ENCODE peak calls at places on chromosomes 3 and 15, in seven cellular contexts. One of them, this sample, is unnamed.

GRCh38 chr3:38119802-38120689 is 16.9 kb downstream of the ACAA1 start:
- DNase-seq in lower lobe of right lung: no peak
- DNase-seq in AG09309: no peak
- DNase-seq in fibroblast of mammary gland: no peak
- DNase-seq in A549: no peak
- DNase-seq in endothelial cell: no peak
- DNase-seq in glutamatergic neuron: no peak
- DNase-seq in this sample: no peak

GRCh38 chr3:122025296-122025695 is 3.2 kb upstream of the ILDR1 start:
- DNase-seq in AG09309: no peak
- DNase-seq in endothelial cell: no peak
- DNase-seq in fibroblast of mammary gland: no peak
- DNase-seq in glutamatergic neuron: no peak
- DNase-seq in lower lobe of right lung: no peak
- DNase-seq in A549: no peak
- DNase-seq in this sample: no peak

GRCh38 chr3:98433764-98434163 is 29.2 kb upstream of the OR5K1 start:
- DNase-seq in A549: no peak
- DNase-seq in glutamatergic neuron: no peak
- DNase-seq in AG09309: no peak
- DNase-seq in endothelial cell: no peak
- DNase-seq in lower lobe of right lung: no peak
- DNase-seq in fibroblast of mammary gland: no peak
- DNase-seq in this sample: no peak

GRCh38 chr3:111980716-111981456 is 2.1 kb downstream of the ABHD10 start:
- DNase-seq in AG09309: no peak
- DNase-seq in lower lobe of right lung: no peak
- DNase-seq in A549: no peak
- DNase-seq in endothelial cell: no peak
- DNase-seq in glutamatergic neuron: no peak
- DNase-seq in fibroblast of mammary gland: no peak
- DNase-seq in this sample: no peak

GRCh38 chr3:104510091-104510860 is 856.4 kb upstream of the ALCAM start:
- DNase-seq in lower lobe of right lung: no peak
- DNase-seq in AG09309: no peak
- DNase-seq in glutamatergic neuron: no peak
- DNase-seq in fibroblast of mammary gland: no peak
- DNase-seq in endothelial cell: no peak
- DNase-seq in A549: no peak
- DNase-seq in this sample: no peak

GRCh38 chr15:27863000-27863399 is 236.1 kb downstream of the OCA2 start:
- DNase-seq in endothelial cell: no peak
- DNase-seq in glutamatergic neuron: no peak
- DNase-seq in AG09309: no peak
- DNase-seq in A549: no peak
- DNase-seq in fibroblast of mammary gland: no peak
- DNase-seq in lower lobe of right lung: no peak
- DNase-seq in this sample: no peak

GRCh38 chr3:58161435-58162398 is 49.1 kb downstream of the DNASE1L3 start:
- DNase-seq in A549: peak
- DNase-seq in fibroblast of mammary gland: peak
- DNase-seq in AG09309: peak
- DNase-seq in glutamatergic neuron: no peak
- DNase-seq in endothelial cell: no peak
- DNase-seq in lower lobe of right lung: no peak
- DNase-seq in this sample: no peak

GRCh38 chr3:129626744-129627349 is 20.4 kb upstream of the PLXND1 start:
- DNase-seq in endothelial cell: peak
- DNase-seq in glutamatergic neuron: peak
- DNase-seq in lower lobe of right lung: peak
- DNase-seq in AG09309: no peak
- DNase-seq in A549: peak
- DNase-seq in fibroblast of mammary gland: peak
- DNase-seq in this sample: peak

GRCh38 chr15:51223771-51224229 is 114.6 kb downstream of the CYP19A1 start:
- DNase-seq in glutamatergic neuron: no peak
- DNase-seq in A549: no peak
- DNase-seq in endothelial cell: no peak
- DNase-seq in lower lobe of right lung: no peak
- DNase-seq in AG09309: peak
- DNase-seq in fibroblast of mammary gland: peak
- DNase-seq in this sample: no peak

GRCh38 chr15:33963831-33964664 is 4.2 kb upstream of the CHRM5 start:
- DNase-seq in A549: peak
- DNase-seq in fibroblast of mammary gland: peak
- DNase-seq in lower lobe of right lung: no peak
- DNase-seq in AG09309: no peak
- DNase-seq in glutamatergic neuron: no peak
- DNase-seq in endothelial cell: no peak
- DNase-seq in this sample: no peak

GRCh38 chr3:41198950-41199865 is at the start of gene CTNNB1:
- DNase-seq in glutamatergic neuron: peak
- DNase-seq in A549: peak
- DNase-seq in AG09309: peak
- DNase-seq in endothelial cell: peak
- DNase-seq in lower lobe of right lung: peak
- DNase-seq in fibroblast of mammary gland: peak
- DNase-seq in this sample: peak

GRCh38 chr3:191005790-191006189 is 143.3 kb upstream of the GMNC start:
- DNase-seq in lower lobe of right lung: no peak
- DNase-seq in AG09309: no peak
- DNase-seq in glutamatergic neuron: no peak
- DNase-seq in A549: no peak
- DNase-seq in fibroblast of mammary gland: no peak
- DNase-seq in endothelial cell: no peak
- DNase-seq in this sample: no peak

GRCh38 chr15:47473857-47474256 is 243.4 kb upstream of the SEMA6D start:
- DNase-seq in A549: no peak
- DNase-seq in lower lobe of right lung: no peak
- DNase-seq in fibroblast of mammary gland: peak
- DNase-seq in AG09309: no peak
- DNase-seq in endothelial cell: no peak
- DNase-seq in glutamatergic neuron: no peak
- DNase-seq in this sample: no peak

GRCh38 chr3:33579843-33580242 is 138.2 kb downstream of the CLASP2 start:
- DNase-seq in fibroblast of mammary gland: no peak
- DNase-seq in AG09309: no peak
- DNase-seq in endothelial cell: no peak
- DNase-seq in lower lobe of right lung: no peak
- DNase-seq in glutamatergic neuron: no peak
- DNase-seq in A549: no peak
- DNase-seq in this sample: no peak

GRCh38 chr15:51405646-51406194 is 64.3 kb downstream of the GLDN start:
- DNase-seq in fibroblast of mammary gland: no peak
- DNase-seq in glutamatergic neuron: no peak
- DNase-seq in lower lobe of right lung: no peak
- DNase-seq in AG09309: no peak
- DNase-seq in endothelial cell: no peak
- DNase-seq in A549: no peak
- DNase-seq in this sample: no peak

GRCh38 chr3:27677554-27677953 is 44.6 kb downstream of the EOMES start:
- DNase-seq in fibroblast of mammary gland: peak
- DNase-seq in A549: peak
- DNase-seq in glutamatergic neuron: no peak
- DNase-seq in lower lobe of right lung: no peak
- DNase-seq in endothelial cell: no peak
- DNase-seq in AG09309: peak
- DNase-seq in this sample: no peak

GRCh38 chr3:9781978-9782575 is 10.2 kb downstream of the TADA3 start:
- DNase-seq in A549: no peak
- DNase-seq in endothelial cell: no peak
- DNase-seq in lower lobe of right lung: no peak
- DNase-seq in fibroblast of mammary gland: no peak
- DNase-seq in AG09309: no peak
- DNase-seq in glutamatergic neuron: no peak
- DNase-seq in this sample: no peak

DNA sequence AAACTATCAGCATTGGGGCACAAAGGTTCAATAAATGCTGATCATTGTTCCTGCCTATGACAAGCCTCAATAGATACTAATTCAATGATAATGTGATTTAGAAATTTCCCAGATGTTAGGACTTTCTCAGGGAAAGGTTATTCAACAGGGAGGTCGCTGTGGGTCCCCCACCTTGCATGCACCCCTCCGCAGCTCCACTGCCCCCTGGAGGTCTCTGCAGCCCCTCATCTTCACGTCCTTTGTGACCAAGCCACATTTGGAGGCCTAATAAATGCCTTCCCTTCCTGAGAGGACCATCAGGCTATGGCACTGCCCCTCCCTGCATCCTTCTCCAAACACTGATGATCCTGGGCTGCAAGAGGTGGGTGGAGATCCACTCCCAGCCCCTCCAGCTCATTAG is 50.2 kb downstream of the NOX5 start:
- DNase-seq in glutamatergic neuron: no peak
- DNase-seq in A549: no peak
- DNase-seq in AG09309: no peak
- DNase-seq in endothelial cell: no peak
- DNase-seq in lower lobe of right lung: no peak
- DNase-seq in fibroblast of mammary gland: no peak
- DNase-seq in this sample: no peak
- TF ChIP-seq CTCF in glutamatergic neuron: no peak
- TF ChIP-seq CTCF in A549: no peak
- TF ChIP-seq CTCF in AG09309: no peak
- TF ChIP-seq CTCF in endothelial cell: no peak
- TF ChIP-seq CTCF in lower lobe of right lung: no peak
- TF ChIP-seq CTCF in fibroblast of mammary gland: no peak
- TF ChIP-seq CTCF in this sample: no peak

GRCh38 chr15:31325976-31326728 is 483 bp upstream of the KLF13 start:
- DNase-seq in fibroblast of mammary gland: peak
- DNase-seq in A549: peak
- DNase-seq in glutamatergic neuron: peak
- DNase-seq in lower lobe of right lung: peak
- DNase-seq in AG09309: peak
- DNase-seq in endothelial cell: peak
- DNase-seq in this sample: peak
- TF ChIP-seq CTCF in fibroblast of mammary gland: no peak
- TF ChIP-seq CTCF in A549: no peak
- TF ChIP-seq CTCF in glutamatergic neuron: no peak
- TF ChIP-seq CTCF in lower lobe of right lung: no peak
- TF ChIP-seq CTCF in AG09309: no peak
- TF ChIP-seq CTCF in endothelial cell: no peak
- TF ChIP-seq CTCF in this sample: no peak

DNA sequence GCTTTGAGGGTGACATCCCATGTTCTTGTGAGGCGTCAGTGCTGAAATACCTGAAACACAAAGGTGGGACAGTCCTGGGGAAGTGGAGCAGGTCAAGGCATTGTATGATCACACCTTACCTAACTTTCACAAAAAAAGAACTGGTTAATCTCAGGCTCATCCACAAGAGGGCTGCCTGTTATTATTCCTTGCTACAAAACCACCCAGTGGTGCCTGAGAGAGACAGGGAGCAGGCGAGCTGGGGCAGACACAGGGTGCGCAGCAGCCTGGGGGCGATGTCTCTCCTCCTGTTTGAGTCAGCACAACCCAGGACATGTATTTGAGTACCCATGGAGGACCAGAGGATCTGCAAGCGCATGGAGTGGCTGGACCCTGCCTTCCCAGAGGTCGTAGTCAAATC is 316.8 kb upstream of the ATP10A start:
- DNase-seq in glutamatergic neuron: peak
- DNase-seq in fibroblast of mammary gland: no peak
- DNase-seq in lower lobe of right lung: no peak
- DNase-seq in AG09309: no peak
- DNase-seq in A549: peak
- DNase-seq in endothelial cell: peak
- DNase-seq in this sample: peak
- TF ChIP-seq CTCF in glutamatergic neuron: peak
- TF ChIP-seq CTCF in fibroblast of mammary gland: no peak
- TF ChIP-seq CTCF in lower lobe of right lung: no peak
- TF ChIP-seq CTCF in AG09309: no peak
- TF ChIP-seq CTCF in A549: no peak
- TF ChIP-seq CTCF in endothelial cell: peak
- TF ChIP-seq CTCF in this sample: peak

GRCh38 chr3:44914936-44915335 is 40.5 kb downstream of the TGM4 start:
- DNase-seq in fibroblast of mammary gland: no peak
- DNase-seq in lower lobe of right lung: no peak
- DNase-seq in endothelial cell: peak
- DNase-seq in AG09309: no peak
- DNase-seq in glutamatergic neuron: peak
- DNase-seq in A549: no peak
- DNase-seq in this sample: no peak
- TF ChIP-seq CTCF in fibroblast of mammary gland: peak
- TF ChIP-seq CTCF in lower lobe of right lung: peak
- TF ChIP-seq CTCF in endothelial cell: no peak
- TF ChIP-seq CTCF in AG09309: peak
- TF ChIP-seq CTCF in glutamatergic neuron: no peak
- TF ChIP-seq CTCF in A549: no peak
- TF ChIP-seq CTCF in this sample: peak

GRCh38 chr3:174125267-174125844 is 727.8 kb downstream of the NLGN1 start:
- DNase-seq in fibroblast of mammary gland: peak
- DNase-seq in lower lobe of right lung: no peak
- DNase-seq in AG09309: peak
- DNase-seq in A549: no peak
- DNase-seq in glutamatergic neuron: no peak
- DNase-seq in endothelial cell: peak
- DNase-seq in this sample: no peak
- TF ChIP-seq CTCF in fibroblast of mammary gland: peak
- TF ChIP-seq CTCF in lower lobe of right lung: peak
- TF ChIP-seq CTCF in AG09309: peak
- TF ChIP-seq CTCF in A549: no peak
- TF ChIP-seq CTCF in glutamatergic neuron: no peak
- TF ChIP-seq CTCF in endothelial cell: no peak
- TF ChIP-seq CTCF in this sample: peak

GRCh38 chr3:196569003-196569516 is 600 bp downstream of the FBXO45 start:
- DNase-seq in endothelial cell: no peak
- DNase-seq in lower lobe of right lung: peak
- DNase-seq in fibroblast of mammary gland: peak
- DNase-seq in glutamatergic neuron: peak
- DNase-seq in A549: peak
- DNase-seq in AG09309: no peak
- DNase-seq in this sample: no peak

GRCh38 chr3:196563721-196564225 is 4.6 kb downstream of the WDR53 start:
- DNase-seq in A549: peak
- DNase-seq in glutamatergic neuron: no peak
- DNase-seq in lower lobe of right lung: no peak
- DNase-seq in fibroblast of mammary gland: peak
- DNase-seq in AG09309: no peak
- DNase-seq in endothelial cell: no peak
- DNase-seq in this sample: no peak

GRCh38 chr3:196572389-196572788 is 3.9 kb downstream of the FBXO45 start:
- DNase-seq in glutamatergic neuron: no peak
- DNase-seq in endothelial cell: no peak
- DNase-seq in lower lobe of right lung: no peak
- DNase-seq in AG09309: no peak
- DNase-seq in fibroblast of mammary gland: no peak
- DNase-seq in A549: no peak
- DNase-seq in this sample: no peak

GRCh38 chr3:196568246-196569002 is at the start of the genes FBXO45 and WDR53:
- DNase-seq in AG09309: peak
- DNase-seq in lower lobe of right lung: peak
- DNase-seq in glutamatergic neuron: peak
- DNase-seq in endothelial cell: peak
- DNase-seq in fibroblast of mammary gland: peak
- DNase-seq in A549: peak
- DNase-seq in this sample: peak
- TF ChIP-seq CTCF in AG09309: no peak
- TF ChIP-seq CTCF in lower lobe of right lung: no peak
- TF ChIP-seq CTCF in glutamatergic neuron: no peak
- TF ChIP-seq CTCF in endothelial cell: no peak
- TF ChIP-seq CTCF in fibroblast of mammary gland: no peak
- TF ChIP-seq CTCF in A549: no peak
- TF ChIP-seq CTCF in this sample: no peak

GRCh38 chr3:13916375-13916774 is 36.5 kb upstream of the WNT7A start:
- DNase-seq in fibroblast of mammary gland: no peak
- DNase-seq in A549: no peak
- DNase-seq in endothelial cell: no peak
- DNase-seq in lower lobe of right lung: no peak
- DNase-seq in AG09309: no peak
- DNase-seq in glutamatergic neuron: no peak
- DNase-seq in this sample: no peak
- TF ChIP-seq CTCF in fibroblast of mammary gland: no peak
- TF ChIP-seq CTCF in A549: no peak
- TF ChIP-seq CTCF in endothelial cell: no peak
- TF ChIP-seq CTCF in lower lobe of right lung: no peak
- TF ChIP-seq CTCF in AG09309: no peak
- TF ChIP-seq CTCF in glutamatergic neuron: no peak
- TF ChIP-seq CTCF in this sample: no peak